ENCODE peak calls at places on chromosomes 13 and 19, in seven cellular contexts. Y is activated CD4-positive, alpha-beta T cell treated with anti-CD3 and anti-CD28 coated beads for 1 hour; R is RCC 7860; A is CD8-positive, alpha-beta T cell; H is COLO829; N is endothelial cell; E is AG09309. Q is an unnamed sample.

GRCh38 chr13:73433893-73434292 is 375.1 kb downstream of the KLF5 start:
- DNase-seq in R (no peak), Y (no peak), E (no peak), H (no peak), N (no peak), A (no peak), Q (no peak)

GRCh38 chr13:113938246-113938645 is 35.6 kb downstream of the C13orf46 start:
- DNase-seq in Y (no peak), A (no peak), N (no peak), R (no peak), H (no peak), E (no peak), Q (no peak)

GRCh38 chr19:31066385-31066784 is 282.9 kb downstream of the TSHZ3 start:
- DNase-seq in A (no peak), Y (no peak), R (peak; percentile 83), E (peak; percentile 35), H (peak; percentile 97), N (no peak), Q (peak; percentile 41)

GRCh38 chr19:1172353-1173159 is 1.5 kb downstream of the SBNO2 start:
- DNase-seq in H (peak; percentile 55), Y (no peak), A (no peak), E (no peak), R (peak; percentile 73), N (peak; percentile 41), Q (no peak)

GRCh38 chr13:113660066-113660465 is 2.1 kb upstream of the ATP4B start:
- DNase-seq in N (no peak), Y (no peak), A (peak; percentile 1), H (no peak), E (no peak), R (no peak), Q (no peak)

GRCh38 chr13:93867481-93867880 is 612.0 kb downstream of the DCT start:
- DNase-seq in A (no peak), E (no peak), N (no peak), H (no peak), Y (no peak), R (peak; percentile 13), Q (no peak)

GRCh38 chr13:22047082-22047784 is 376.4 kb downstream of the FGF9 start:
- DNase-seq in R (peak; percentile 11), N (no peak), E (no peak), Y (no peak), A (no peak), H (no peak), Q (no peak)

GRCh38 chr13:51681037-51681678 is 96.9 kb downstream of the WDFY2 start:
- DNase-seq in Y (no peak), R (peak; percentile 64), A (no peak), N (no peak), E (peak; percentile 53), H (no peak), Q (peak; percentile 69)

GRCh38 chr19:4373601-4374441 is 26.5 kb downstream of the SH3GL1 start:
- DNase-seq in R (peak; percentile 57), A (no peak), N (no peak), H (no peak), E (no peak), Y (no peak), Q (peak; percentile 65)

GRCh38 chr19:4455742-4456565 is 1.6 kb downstream of the UBXN6 start:
- DNase-seq in A (no peak), N (no peak), R (peak; percentile 77), H (no peak), Y (no peak), E (no peak), Q (peak; percentile 62)

GRCh38 chr13:40124648-40125045 is 469.2 kb downstream of the COG6 start:
- DNase-seq in E (no peak), N (no peak), R (no peak), A (no peak), H (no peak), Y (no peak), Q (no peak)

GRCh38 chr13:114064516-114065140 is 67.8 kb downstream of the RASA3 start:
- DNase-seq in A (no peak), E (no peak), Y (no peak), R (peak; percentile 26), H (peak; percentile 70), N (no peak), Q (no peak)

GRCh38 chr13:20150561-20150960 is 10.3 kb downstream of the GJA3 start:
- DNase-seq in H (no peak), A (no peak), E (no peak), N (no peak), Y (no peak), R (no peak), Q (no peak)

GRCh38 chr13:54742984-54743383 is 1714.4 kb downstream of the OLFM4 start:
- DNase-seq in Y (no peak), E (no peak), H (no peak), R (no peak), N (no peak), A (no peak), Q (no peak)

GRCh38 chr13:111033172-111034133 is 81.7 kb upstream of the ARHGEF7 start:
- DNase-seq in A (no peak), H (no peak), E (no peak), R (no peak), Y (no peak), N (no peak), Q (no peak)

Q was measured in GM04504.